ENCODE peak calls at places on chromosomes 11 and 22, in five cellular contexts. H is HCT116, M is mammary epithelial cell, X is GM12878, W is IMR-90. N is an unnamed sample.
A peak's percentile ranks its signal among the peaks of the same experiment; 100 is the strongest.

GRCh38 chr11:126591966-126592489 is 236.5 kb downstream of the ST3GAL4 start:
- DNase-seq in W (no peak), X (no peak), M (peak; percentile 68), H (no peak), N (no peak)

GRCh38 chr11:90884181-90884580 is 661.3 kb upstream of the CHORDC1 start:
- DNase-seq in M (no peak), X (no peak), W (no peak), H (no peak), N (no peak)

GRCh38 chr11:123588117-123588815 is 66.2 kb downstream of the SCN3B start:
- DNase-seq in H (no peak), X (no peak), M (no peak), W (no peak), N (no peak)

GRCh38 chr11:118628861-118629549 is 21.6 kb downstream of the PHLDB1 start:
- DNase-seq in X (no peak), M (no peak), W (no peak), H (no peak), N (no peak)

GRCh38 chr11:31968774-31969433 is 122.0 kb upstream of the RCN1 start:
- DNase-seq in W (peak; percentile 61), H (no peak), X (no peak), M (peak; percentile 40), N (peak; percentile 87)

GRCh38 chr11:85718991-85719807 is 33.2 kb upstream of the CCDC89 start:
- DNase-seq in M (peak; percentile 98), X (no peak), H (peak; percentile 82), W (peak; percentile 100), N (peak; percentile 91)

GRCh38 chr22:20977516-20978170 is 4.5 kb upstream of the LZTR1 start:
- DNase-seq in M (no peak), H (no peak), X (no peak), W (no peak), N (no peak)

GRCh38 chr22:50670513-50670912 is 2.1 kb upstream of the SHANK3 start:
- DNase-seq in W (no peak), X (no peak), H (no peak), M (no peak), N (no peak)

GRCh38 chr11:72249961-72250360 is 6.0 kb upstream of the PHOX2A start:
- DNase-seq in W (no peak), M (no peak), H (no peak), X (no peak), N (no peak)

GRCh38 chr22:49021926-49022815 is 805.5 kb downstream of the BRD1 start:
- DNase-seq in H (no peak), W (no peak), X (no peak), M (no peak), N (peak; percentile 48)

GRCh38 chr11:133946541-133947297 is 10.0 kb downstream of the IGSF9B start:
- DNase-seq in M (no peak), H (no peak), W (no peak), X (no peak), N (no peak)

GRCh38 chr11:34653851-34654490 is 33.1 kb downstream of the EHF start:
- DNase-seq in W (peak; percentile 99), X (no peak), M (peak; percentile 98), H (peak; percentile 93), N (peak; percentile 86)

GRCh38 chr22:32063701-32064100 is 20.6 kb downstream of the SLC5A1 start:
- DNase-seq in W (no peak), X (no peak), H (no peak), M (no peak), N (no peak)

GRCh38 chr11:35235944-35236666 is 97.1 kb downstream of the CD44 start:
- DNase-seq in X (no peak), W (no peak), H (peak; percentile 61), M (peak; percentile 89), N (no peak)

GRCh38 chr22:19959043-19959586 is 17.5 kb upstream of the TXNRD2 start:
- DNase-seq in W (peak; percentile 39), M (no peak), X (no peak), H (peak; percentile 65), N (peak; percentile 86)

GRCh38 chr22:49011379-49011768 is 816.3 kb downstream of the BRD1 start:
- DNase-seq in M (no peak), X (no peak), W (no peak), H (no peak), N (peak; percentile 41)

GRCh38 chr22:18987765-18988164 is 51.7 kb upstream of the PRODH start:
- DNase-seq in M (no peak), W (no peak), H (no peak), X (no peak), N (peak; percentile 77)

GRCh38 chr22:33076368-33076767 is 18.2 kb upstream of the SYN3 start:
- DNase-seq in W (peak; percentile 7), H (no peak), M (peak; percentile 19), X (no peak), N (no peak)

GRCh38 chr22:41780714-41781507 is 19.6 kb upstream of the CCDC134 start:
- DNase-seq in W (peak; percentile 63), X (peak; percentile 90), H (no peak), M (no peak), N (no peak)

GRCh38 chr22:32752326-32752725 is 49.2 kb upstream of the TIMP3 start:
- DNase-seq in M (peak; percentile 16), X (no peak), W (peak; percentile 63), H (no peak), N (no peak)

GRCh38 chr11:101759771-101760450 is 154.9 kb upstream of the CEP126 start:
- DNase-seq in W (peak; percentile 23), X (no peak), M (no peak), H (peak; percentile 40), N (peak; percentile 43)

GRCh38 chr11:71238941-71239340 is 13.4 kb downstream of the SHANK2 start:
- DNase-seq in H (no peak), X (no peak), M (no peak), W (no peak), N (no peak)

GRCh38 chr22:48921411-48921903 is 906.2 kb downstream of the BRD1 start:
- DNase-seq in W (no peak), X (no peak), H (no peak), M (no peak), N (peak; percentile 31)

GRCh38 chr11:20661445-20661844 is 7.9 kb upstream of the NELL1 start:
- DNase-seq in H (no peak), W (no peak), M (no peak), X (no peak), N (no peak)

GRCh38 chr11:44309483-44310197 is at the start of gene ALX4:
- DNase-seq in W (no peak), X (no peak), M (peak; percentile 43), H (no peak), N (peak; percentile 94)

GRCh38 chr11:104735013-104735412 is 163.2 kb downstream of the CASP12 start:
- DNase-seq in H (no peak), W (no peak), M (no peak), X (no peak), N (peak; percentile 0)

GRCh38 chr22:30964858-30965257 is 3.7 kb downstream of the MORC2 start:
- DNase-seq in X (no peak), H (no peak), M (no peak), W (no peak), N (no peak)

GRCh38 chr11:104073950-104074349 is 37.5 kb downstream of the DDI1 start:
- DNase-seq in X (peak; percentile 19), M (peak; percentile 75), W (peak; percentile 58), H (no peak), N (no peak)

GRCh38 chr11:58616594-58616993 is 5.9 kb upstream of the CNTF start:
- DNase-seq in H (no peak), M (peak; percentile 69), X (no peak), W (peak; percentile 95), N (peak; percentile 74)

DNA sequence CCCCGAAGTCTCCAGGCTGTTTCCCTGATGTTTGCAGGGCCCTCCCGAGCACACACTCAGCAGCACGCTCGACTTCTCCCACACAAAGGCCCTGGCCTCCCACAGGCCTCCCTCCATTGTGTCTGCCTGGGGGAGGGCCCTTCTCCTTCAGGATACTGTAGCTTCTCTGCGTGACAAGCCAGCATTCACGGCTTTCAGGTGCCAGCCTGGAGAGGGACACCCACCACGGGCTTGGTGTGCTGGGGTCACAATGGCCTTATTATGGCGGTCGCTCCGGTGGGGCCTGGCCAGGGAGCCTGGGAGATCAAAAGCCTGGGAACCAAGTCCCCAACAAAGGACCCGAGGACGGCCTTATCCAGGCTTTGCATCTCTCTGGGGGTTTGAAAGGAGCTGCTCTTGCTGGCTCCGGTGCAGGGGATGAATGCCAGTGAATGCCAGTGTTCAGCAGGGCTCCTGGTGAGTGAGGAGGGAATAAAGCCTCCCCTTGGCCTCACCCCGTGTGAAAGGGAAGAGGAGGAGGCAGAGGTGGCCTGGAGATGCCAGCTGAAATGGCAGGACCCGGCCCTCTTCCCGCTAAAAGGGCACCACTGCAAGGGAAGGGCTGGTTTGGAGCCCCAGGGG is 55.0 kb downstream of the TRAF6 start:
- DNase-seq in W (no peak), M (no peak), H (no peak), X (no peak), N (peak; percentile 92)
- H3K4me1 ChIP-seq in W (peaks cover 35% of the 10 kb centered on the region), M (peaks cover 18% of the 10 kb centered on the region), H (peaks cover 11% of the 10 kb centered on the region), X (peaks cover 8% of the 10 kb centered on the region), N (peaks cover 58% of the 10 kb centered on the region)

GRCh38 chr22:46335201-46336118 is at the start of gene TRMU:
- DNase-seq in X (peak; percentile 56), W (peak; percentile 86), M (peak; percentile 81), H (peak; percentile 60), N (peak; percentile 99)
- H2AFZ ChIP-seq in X (peak within 1 kb of the TSS; percentile 82), W (peak within 1 kb of the TSS; percentile 96), M (peak within 1 kb of the TSS; percentile 86), H (no peak within 1 kb of the TSS), N (peak within 1 kb of the TSS; percentile 98)

GRCh38 chr11:117217141-117217609 is 14.7 kb downstream of the PCSK7 start:
- DNase-seq in H (no peak), W (peak; percentile 88), X (no peak), M (no peak), N (peak; percentile 82)

GRCh38 chr11:117219455-117219854 is 12.4 kb downstream of the PCSK7 start:
- DNase-seq in W (no peak), X (no peak), H (no peak), M (no peak), N (no peak)

GRCh38 chr11:117219001-117219400 is 12.9 kb downstream of the PCSK7 start:
- DNase-seq in W (no peak), H (no peak), M (no peak), X (no peak), N (no peak)

GRCh38 chr11:117218133-117218915 is 13.5 kb downstream of the PCSK7 start:
- DNase-seq in M (no peak), X (no peak), W (peak; percentile 57), H (no peak), N (peak; percentile 73)

DNA sequence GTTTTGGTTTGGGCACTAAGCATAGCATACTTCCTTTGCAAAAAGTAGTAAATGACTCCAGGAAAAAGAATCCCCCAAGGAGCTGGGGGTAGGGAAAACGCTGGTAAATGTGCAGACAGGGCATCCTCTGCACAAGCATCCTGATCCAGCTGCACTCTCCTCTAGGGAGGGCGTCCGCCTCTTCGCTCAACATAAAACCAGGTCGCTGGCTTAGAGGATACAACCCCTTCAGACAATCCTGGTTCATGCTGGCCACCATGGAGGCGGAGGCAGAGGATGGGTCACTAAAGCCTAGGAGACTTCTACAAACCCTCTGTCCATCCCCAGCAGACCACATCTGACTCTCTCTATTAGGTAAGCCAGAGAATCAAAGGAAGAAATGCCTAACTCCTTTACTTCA is 14.2 kb downstream of the PCSK7 start:
- DNase-seq in W (no peak), X (no peak), H (no peak), M (no peak), N (peak; percentile 77)
- H3K4me3 ChIP-seq in W (no peak overlapping the region), X (no peak overlapping the region), H (no peak overlapping the region), M (no peak overlapping the region), N (peak overlapping the region; percentile 3)

DNA sequence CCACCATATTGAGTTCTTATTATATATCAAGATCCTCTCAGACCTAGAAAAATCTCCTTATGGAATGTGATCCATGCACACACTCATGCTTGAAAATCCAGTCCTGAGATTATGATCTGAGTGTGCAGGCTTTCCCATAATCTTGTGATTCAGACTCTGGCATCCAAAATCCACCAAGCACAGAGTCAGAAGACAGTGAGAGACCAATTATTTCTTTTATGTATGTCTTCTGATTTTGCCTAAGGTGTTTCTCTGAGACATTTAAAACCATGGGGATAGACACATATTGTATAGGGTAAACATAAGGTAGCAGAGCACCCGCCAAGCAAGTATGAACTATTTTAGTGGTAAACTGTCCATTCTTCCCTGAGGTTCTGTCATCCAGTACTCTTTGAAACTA is 52.0 kb upstream of the MMP13 start:
- DNase-seq in W (peak; percentile 55), H (no peak), X (no peak), M (peak; percentile 64), N (peak; percentile 36)
- H3K4me1 ChIP-seq in W (no peaks in the 10 kb centered on the region), H (no peaks in the 10 kb centered on the region), X (no peaks in the 10 kb centered on the region), M (no peaks in the 10 kb centered on the region), N (no peaks in the 10 kb centered on the region)

N was measured in osteoblast.